ENCODE peak calls at places on chromosomes 16 and 17, in ten cellular contexts. A is thoracic aorta, E is M059J, P is epithelial cell of prostate, D is heart right ventricle, W is pons, Y is lung, B is NCI-H1048, F is globus pallidus, G is NCI-H1092 treated with DMSO at 0.1 percent for 48 hours. L is an unnamed sample.

GRCh38 chr16:4517812-4518211 is 20.8 kb downstream of the CDIP1 start:
- DNase-seq in A (no peak), E (peak), P (no peak), D (no peak), W (no peak), Y (no peak), B (no peak), F (no peak), G (peak), L (no peak)

GRCh38 chr17:68892658-68893057 is 62.5 kb downstream of the ABCA8 start:
- DNase-seq in A (no peak), E (no peak), P (no peak), D (no peak), W (no peak), Y (no peak), B (no peak), F (no peak), G (no peak), L (no peak)

GRCh38 chr16:29007865-29008593 is 23.2 kb downstream of the LAT start:
- DNase-seq in A (no peak), E (peak), P (no peak), D (no peak), W (no peak), Y (no peak), B (no peak), F (no peak), G (no peak), L (peak)

GRCh38 chr16:20676268-20676828 is 21.1 kb downstream of the ACSM1 start:
- DNase-seq in A (no peak), E (no peak), P (no peak), D (no peak), W (no peak), Y (no peak), B (no peak), F (no peak), G (peak), L (no peak)

GRCh38 chr16:68356249-68356918 is 45.6 kb downstream of the PRMT7 start:
- DNase-seq in A (no peak), E (no peak), P (no peak), D (no peak), W (peak), Y (no peak), B (no peak), F (peak), G (no peak), L (peak)

GRCh38 chr16:82037666-82038065 is 2.6 kb downstream of the HSD17B2 start:
- DNase-seq in A (no peak), E (peak), P (no peak), D (no peak), W (no peak), Y (no peak), B (no peak), F (no peak), G (no peak), L (no peak)

GRCh38 chr16:57265850-57266530 is 18.5 kb downstream of the PLLP start:
- DNase-seq in A (no peak), E (peak), P (no peak), D (peak), W (peak), Y (peak), B (no peak), F (peak), G (no peak), L (no peak)

GRCh38 chr17:83109793-83110645 is 30.6 kb downstream of the METRNL start:
- DNase-seq in A (peak), E (peak), P (peak), D (peak), W (no peak), Y (peak), B (no peak), F (no peak), G (no peak), L (no peak)

GRCh38 chr16:84374160-84374489 is 5.8 kb downstream of the ATP2C2 start:
- DNase-seq in A (no peak), E (peak), P (no peak), D (no peak), W (peak), Y (no peak), B (no peak), F (peak), G (no peak), L (no peak)

GRCh38 chr17:57861737-57862409 is 12.0 kb upstream of the MRPS23 start:
- DNase-seq in A (peak), E (peak), P (no peak), D (peak), W (no peak), Y (peak), B (no peak), F (no peak), G (no peak), L (no peak)

GRCh38 chr17:77512062-77512946 is 371.5 kb downstream of the SEC14L1 start:
- DNase-seq in A (no peak), E (no peak), P (no peak), D (no peak), W (no peak), Y (no peak), B (no peak), F (no peak), G (no peak), L (no peak)

GRCh38 chr16:79146-80054 is 1.4 kb downstream of the MPG start:
- DNase-seq in A (no peak), E (no peak), P (no peak), D (no peak), W (no peak), Y (no peak), B (no peak), F (no peak), G (no peak), L (no peak)

GRCh38 chr17:50157891-50158290 is 7.4 kb upstream of the PPP1R9B start:
- DNase-seq in A (no peak), E (no peak), P (no peak), D (no peak), W (no peak), Y (no peak), B (no peak), F (no peak), G (no peak), L (no peak)

GRCh38 chr16:17633146-17633966 is 162.6 kb upstream of the XYLT1 start:
- DNase-seq in A (no peak), E (peak), P (peak), D (no peak), W (no peak), Y (no peak), B (no peak), F (no peak), G (no peak), L (no peak)

GRCh38 chr16:23013484-23013883 is 135.8 kb downstream of the USP31 start:
- DNase-seq in A (no peak), E (peak), P (no peak), D (no peak), W (peak), Y (no peak), B (no peak), F (no peak), G (no peak), L (no peak)

GRCh38 chr17:16477255-16477654 is 14.7 kb downstream of the LRRC75A start:
- DNase-seq in A (no peak), E (peak), P (no peak), D (no peak), W (no peak), Y (no peak), B (no peak), F (no peak), G (no peak), L (no peak)

GRCh38 chr17:68497885-68498319 is 14.3 kb upstream of the PRKAR1A start:
- DNase-seq in A (no peak), E (no peak), P (no peak), D (no peak), W (peak), Y (no peak), B (no peak), F (no peak), G (no peak), L (no peak)

GRCh38 chr16:68707341-68708152 is 29.5 kb upstream of the CDH1 start:
- DNase-seq in A (no peak), E (peak), P (peak), D (peak), W (no peak), Y (peak), B (no peak), F (no peak), G (no peak), L (no peak)

GRCh38 chr17:67374329-67375053 is 2.6 kb upstream of the PITPNC1 start:
- DNase-seq in A (peak), E (peak), P (no peak), D (peak), W (peak), Y (peak), B (peak), F (peak), G (peak), L (peak)

GRCh38 chr17:56820207-56820606 is 13.5 kb downstream of the C17orf67 start:
- DNase-seq in A (no peak), E (no peak), P (no peak), D (no peak), W (no peak), Y (no peak), B (no peak), F (no peak), G (no peak), L (no peak)

GRCh38 chr17:40582328-40582901 is 17.1 kb upstream of the CCR7 start:
- DNase-seq in A (no peak), E (no peak), P (peak), D (peak), W (no peak), Y (peak), B (no peak), F (no peak), G (peak), L (no peak)

GRCh38 chr16:22257440-22257839 is 39.8 kb upstream of the POLR3E start:
- DNase-seq in A (no peak), E (no peak), P (no peak), D (no peak), W (no peak), Y (no peak), B (no peak), F (no peak), G (no peak), L (no peak)

GRCh38 chr17:39696731-39697130 is 3.1 kb upstream of the ERBB2 start:
- DNase-seq in A (no peak), E (no peak), P (no peak), D (no peak), W (no peak), Y (no peak), B (no peak), F (no peak), G (no peak), L (no peak)

GRCh38 chr17:74453665-74454196 is 12.7 kb upstream of the CD300A start:
- DNase-seq in A (no peak), E (peak), P (no peak), D (no peak), W (no peak), Y (peak), B (peak), F (no peak), G (no peak), L (no peak)

GRCh38 chr16:67723151-67723915 is 4.2 kb upstream of the GFOD2 start:
- DNase-seq in A (no peak), E (peak), P (peak), D (no peak), W (no peak), Y (no peak), B (no peak), F (no peak), G (no peak), L (no peak)

GRCh38 chr16:49920397-49920796 is 64.5 kb upstream of the ZNF423 start:
- DNase-seq in A (no peak), E (no peak), P (no peak), D (no peak), W (no peak), Y (no peak), B (no peak), F (no peak), G (no peak), L (no peak)

GRCh38 chr16:17228708-17229055 is 242.1 kb downstream of the XYLT1 start:
- DNase-seq in A (no peak), E (no peak), P (no peak), D (no peak), W (no peak), Y (no peak), B (no peak), F (no peak), G (no peak), L (no peak)

GRCh38 chr16:84844561-84845495 is 25.0 kb downstream of the CRISPLD2 start:
- DNase-seq in A (no peak), E (no peak), P (no peak), D (no peak), W (no peak), Y (no peak), B (no peak), F (no peak), G (no peak), L (no peak)

GRCh38 chr16:57643166-57643813 is 14.9 kb downstream of the ADGRG1 start:
- DNase-seq in A (no peak), E (peak), P (no peak), D (no peak), W (no peak), Y (no peak), B (no peak), F (no peak), G (no peak), L (no peak)

GRCh38 chr17:64653985-64654355 is 8.1 kb downstream of the SMURF2 start:
- DNase-seq in A (no peak), E (no peak), P (no peak), D (no peak), W (no peak), Y (no peak), B (no peak), F (no peak), G (no peak), L (no peak)

GRCh38 chr16:27728691-27729090 is 178.7 kb downstream of the KATNIP start:
- DNase-seq in A (no peak), E (peak), P (no peak), D (no peak), W (no peak), Y (no peak), B (no peak), F (no peak), G (no peak), L (no peak)

GRCh38 chr17:77756028-77756427 is 202.5 kb upstream of the TNRC6C start:
- DNase-seq in A (no peak), E (no peak), P (no peak), D (no peak), W (no peak), Y (no peak), B (no peak), F (no peak), G (no peak), L (no peak)

GRCh38 chr17:72940511-72940910 is 152.0 kb downstream of the SLC39A11 start:
- DNase-seq in A (no peak), E (no peak), P (no peak), D (no peak), W (no peak), Y (no peak), B (no peak), F (no peak), G (no peak), L (no peak)

GRCh38 chr17:77423589-77424451 is 283.1 kb downstream of the SEC14L1 start:
- DNase-seq in A (peak), E (peak), P (peak), D (peak), W (peak), Y (peak), B (no peak), F (peak), G (peak), L (no peak)

GRCh38 chr16:73173396-73173795 is 125.5 kb upstream of the ZFHX3 start:
- DNase-seq in A (no peak), E (no peak), P (no peak), D (no peak), W (no peak), Y (no peak), B (no peak), F (no peak), G (no peak), L (no peak)

GRCh38 chr16:77043076-77043475 is 147.9 kb upstream of the MON1B start:
- DNase-seq in A (no peak), E (peak), P (no peak), D (no peak), W (peak), Y (no peak), B (no peak), F (no peak), G (peak), L (no peak)

GRCh38 chr16:51237861-51238378 is 86.8 kb upstream of the SALL1 start:
- DNase-seq in A (no peak), E (no peak), P (no peak), D (no peak), W (peak), Y (no peak), B (no peak), F (peak), G (peak), L (no peak)

GRCh38 chr17:74859439-74860228 is at the start of gene GRIN2C:
- DNase-seq in A (no peak), E (no peak), P (no peak), D (no peak), W (no peak), Y (no peak), B (no peak), F (no peak), G (no peak), L (peak)

GRCh38 chr17:17663160-17664072 is 17.8 kb upstream of the RAI1 start:
- DNase-seq in A (peak), E (peak), P (peak), D (peak), W (no peak), Y (peak), B (no peak), F (no peak), G (no peak), L (peak)